ENCODE peak calls at places on chromosomes 5 and 9, in four cellular contexts. V, X, K and B are unnamed samples.

GRCh38 chr5:125120012-125120411 is 373.6 kb upstream of the ZNF608 start:
- DNase-seq in K (no peak), X (no peak), V (no peak), B (no peak)

GRCh38 chr9:77502568-77502967 is 145.6 kb downstream of the GNA14 start:
- DNase-seq in X (no peak), K (no peak), V (no peak), B (no peak)

GRCh38 chr9:14412778-14413177 is 98.8 kb upstream of the NFIB start:
- DNase-seq in X (no peak), V (no peak), K (no peak), B (no peak)

GRCh38 chr5:127442085-127442484 is 75.4 kb upstream of the PRRC1 start:
- DNase-seq in V (peak; percentile 9), K (peak; percentile 10), X (peak; percentile 4), B (peak; percentile 42)

GRCh38 chr9:132875159-132875558 is 2.9 kb downstream of the AK8 start:
- DNase-seq in V (no peak), K (no peak), X (no peak), B (no peak)

GRCh38 chr9:91458905-91459304 is 35.3 kb upstream of the NFIL3 start:
- DNase-seq in K (no peak), V (no peak), X (no peak), B (no peak)

GRCh38 chr5:177552839-177553455 is 1.4 kb downstream of the FAM193B start:
- DNase-seq in V (peak; percentile 38), K (no peak), X (peak; percentile 31), B (peak; percentile 23)

GRCh38 chr5:6446626-6447309 is 1.9 kb upstream of the UBE2QL1 start:
- DNase-seq in K (no peak), X (no peak), V (no peak), B (no peak)

GRCh38 chr5:53249529-53249928 is 140.0 kb upstream of the MOCS2 start:
- DNase-seq in X (peak; percentile 87), K (peak; percentile 61), V (peak; percentile 87), B (peak; percentile 87)

GRCh38 chr5:62306494-62307363 is 723 bp downstream of the KIF2A start:
- DNase-seq in K (peak; percentile 41), V (peak; percentile 67), X (peak; percentile 30), B (no peak)

GRCh38 chr5:142685418-142686209 is at the start of gene FGF1:
- DNase-seq in V (no peak), X (peak; percentile 80), K (no peak), B (no peak)

GRCh38 chr5:52580921-52581320 is 206.8 kb upstream of the ITGA1 start:
- DNase-seq in K (peak; percentile 6), V (no peak), X (peak; percentile 66), B (peak; percentile 62)

GRCh38 chr5:138713247-138713646 is 40.0 kb upstream of the CTNNA1 start:
- DNase-seq in X (no peak), K (no peak), V (no peak), B (no peak)

GRCh38 chr9:133327834-133328484 is 8.0 kb downstream of the SURF6 start:
- DNase-seq in K (no peak), X (no peak), V (no peak), B (no peak)

GRCh38 chr9:3835393-3835792 is 309.6 kb upstream of the RFX3 start:
- DNase-seq in X (no peak), V (no peak), K (peak; percentile 5), B (no peak)

GRCh38 chr9:121809356-121810050 is 158.1 kb downstream of the DAB2IP start:
- DNase-seq in X (no peak), K (no peak), V (no peak), B (no peak)

GRCh38 chr5:61357745-61358144 is 25.7 kb downstream of the ZSWIM6 start:
- DNase-seq in K (no peak), V (no peak), X (no peak), B (peak; percentile 30)

GRCh38 chr9:131530546-131530929 is 525 bp downstream of the UCK1 start:
- DNase-seq in K (peak; percentile 30), V (peak; percentile 67), X (peak; percentile 37), B (peak; percentile 33)

GRCh38 chr9:117704024-117704575 is at the start of gene TLR4:
- DNase-seq in X (peak; percentile 75), V (peak; percentile 87), K (peak; percentile 99), B (peak; percentile 2)

GRCh38 chr5:38191693-38192092 is 66.7 kb upstream of the EGFLAM start:
- DNase-seq in V (no peak), X (no peak), K (no peak), B (no peak)

GRCh38 chr9:116365056-116365471 is 211.5 kb downstream of the PAPPA start:
- DNase-seq in V (peak; percentile 38), X (peak; percentile 17), K (no peak), B (peak; percentile 66)

GRCh38 chr9:136268776-136269175 is 23.2 kb upstream of the QSOX2 start:
- DNase-seq in X (no peak), V (no peak), K (no peak), B (no peak)

GRCh38 chr5:135133698-135134515 is 99.9 kb upstream of the PITX1 start:
- DNase-seq in V (no peak), X (no peak), K (no peak), B (no peak)

GRCh38 chr5:39284552-39284951 is 65.2 kb upstream of the FYB1 start:
- DNase-seq in K (no peak), V (no peak), X (no peak), B (peak; percentile 18)

GRCh38 chr5:57499262-57500050 is 16.8 kb upstream of the ACTBL2 start:
- DNase-seq in X (peak; percentile 63), V (peak; percentile 77), K (peak; percentile 94), B (peak; percentile 71)

GRCh38 chr9:132896906-132897305 is 18.2 kb downstream of the SPACA9 start:
- DNase-seq in K (no peak), X (no peak), V (no peak), B (no peak)

GRCh38 chr5:64958757-64959391 is 190.1 kb downstream of the CWC27 start:
- DNase-seq in X (no peak), K (peak; percentile 43), V (peak; percentile 49), B (peak; percentile 49)

GRCh38 chr5:64949331-64949730 is 180.6 kb downstream of the CWC27 start:
- DNase-seq in K (no peak), X (no peak), V (no peak), B (no peak)

GRCh38 chr5:64954518-64954917 is 185.8 kb downstream of the CWC27 start:
- DNase-seq in K (no peak), X (no peak), V (no peak), B (no peak)

GRCh38 chr5:64947801-64948200 is 179.1 kb downstream of the CWC27 start:
- DNase-seq in K (no peak), X (no peak), V (no peak), B (no peak)

DNA sequence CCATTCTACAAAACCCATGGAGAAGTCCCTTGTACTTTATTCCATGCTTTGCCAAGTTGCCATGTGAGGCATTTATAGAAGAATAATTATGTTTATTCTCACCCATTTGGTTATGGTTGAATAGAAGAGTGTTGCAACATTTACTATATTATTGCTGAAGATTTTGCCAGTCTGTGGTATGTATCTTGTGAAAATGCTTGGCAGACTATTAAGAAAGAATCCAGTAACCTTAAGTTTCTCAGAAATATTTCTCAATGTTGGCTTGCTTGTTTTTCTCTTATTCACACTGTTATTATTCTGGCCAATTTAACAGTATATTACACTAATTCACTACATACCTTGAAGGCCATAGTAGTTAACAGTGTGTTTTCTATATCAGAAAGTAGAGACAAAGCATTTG is 184.2 kb downstream of the CWC27 start:
- DNase-seq in V (no peak), X (no peak), K (no peak), B (no peak)
- H3K4me2 ChIP-seq in V (no peak overlapping the region), X (no peak overlapping the region), K (no peak overlapping the region), B (no peak overlapping the region)

GRCh38 chr9:126375386-126375785 is 48.8 kb downstream of the MVB12B start:
- DNase-seq in K (peak; percentile 65), V (peak; percentile 52), X (no peak), B (peak; percentile 46)
- H3K4me1 ChIP-seq in K (peaks cover 47% of the 10 kb centered on the region), V (peaks cover 19% of the 10 kb centered on the region), X (peaks cover 39% of the 10 kb centered on the region), B (peaks cover 66% of the 10 kb centered on the region)

GRCh38 chr9:37378613-37379004 is 43.9 kb upstream of the GRHPR start:
- DNase-seq in V (no peak), K (no peak), X (no peak), B (no peak)

GRCh38 chr9:37374892-37375291 is 47.6 kb upstream of the GRHPR start:
- DNase-seq in V (no peak), X (no peak), K (no peak), B (no peak)

GRCh38 chr9:37379835-37380234 is 42.7 kb upstream of the GRHPR start:
- DNase-seq in V (no peak), K (no peak), X (no peak), B (no peak)

GRCh38 chr9:37380570-37380969 is 41.9 kb upstream of the GRHPR start:
- DNase-seq in X (no peak), V (no peak), K (no peak), B (no peak)

DNA sequence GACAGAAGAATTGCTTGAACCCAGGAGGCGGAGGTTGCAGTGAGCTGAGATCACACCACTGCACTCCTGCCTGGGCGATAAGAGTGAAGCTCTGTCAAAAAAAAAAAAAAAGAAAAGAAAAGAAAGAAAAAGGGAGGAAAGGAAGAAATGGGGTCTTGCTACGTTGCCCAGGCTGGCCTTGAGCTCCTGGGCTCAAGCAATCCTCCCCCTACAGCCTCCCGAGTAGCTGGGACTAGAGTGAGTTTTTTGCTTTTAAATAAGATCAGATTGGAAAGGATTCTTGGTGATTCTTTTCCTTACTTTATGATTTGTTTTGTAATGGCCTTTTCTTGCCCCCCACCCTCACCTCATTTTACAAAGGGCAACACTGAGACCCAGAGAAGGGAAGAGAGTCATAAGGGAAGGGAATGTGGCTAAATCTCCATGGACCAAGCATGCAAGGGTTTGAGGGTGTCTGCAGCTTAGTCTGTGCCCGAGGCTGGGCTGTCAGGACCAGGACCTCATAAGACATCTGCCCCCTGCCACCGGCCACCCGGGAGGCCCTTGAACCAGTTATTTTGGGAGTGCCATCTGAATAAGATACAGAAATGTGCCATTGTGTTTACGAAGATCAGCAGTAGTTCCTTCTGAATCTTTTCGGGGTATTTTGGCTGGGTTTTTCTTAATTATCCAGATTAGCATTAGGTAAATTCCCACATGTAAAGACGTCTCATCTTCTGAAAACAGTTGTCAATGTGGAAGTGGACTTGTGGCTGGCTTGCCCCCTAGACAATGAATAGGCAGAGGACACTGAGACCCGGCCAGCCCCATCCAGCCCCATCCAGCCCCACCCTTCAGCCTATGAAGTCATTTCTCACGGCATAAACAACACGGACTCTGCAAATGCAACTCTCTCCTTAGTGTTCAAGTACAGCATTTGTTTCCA is 44.5 kb upstream of the GRHPR start:
- DNase-seq in K (no peak), V (no peak), X (no peak), B (no peak)
- H2AFZ ChIP-seq in K (no peak overlapping the region), V (no peak overlapping the region), X (no peak overlapping the region), B (no peak overlapping the region)

DNA sequence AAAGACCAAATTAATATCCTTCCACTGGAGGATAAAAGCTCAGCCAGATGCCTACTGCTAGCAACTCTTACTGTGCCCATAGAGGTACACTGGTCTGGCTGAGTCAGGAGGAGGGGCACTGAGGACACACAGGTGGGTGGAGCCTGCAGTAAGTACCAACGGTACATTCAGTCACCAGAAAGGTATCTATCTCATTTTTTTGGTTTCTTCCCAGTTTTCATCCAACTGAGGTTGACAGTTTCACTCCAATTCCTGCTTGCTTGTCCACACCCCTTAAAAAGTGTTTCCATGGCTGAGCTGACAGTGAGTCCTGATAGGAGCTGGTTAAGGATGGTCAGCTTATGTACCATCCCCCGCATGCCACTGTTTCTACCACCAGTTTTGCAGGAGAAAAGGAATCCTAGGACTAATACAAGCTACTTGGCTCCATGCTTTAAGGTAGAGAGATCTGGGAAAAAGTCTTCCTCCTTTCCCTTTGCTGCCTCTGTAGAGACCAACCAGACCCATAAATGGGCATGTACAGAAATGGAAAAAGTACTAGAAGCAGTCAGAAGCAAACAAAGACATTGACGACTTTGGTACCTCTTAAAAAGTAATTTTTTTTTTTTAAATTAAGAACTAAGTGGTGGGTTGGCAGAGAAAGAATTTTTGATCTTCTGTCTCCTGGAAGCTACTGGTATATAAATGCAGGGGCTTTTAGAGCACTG is 3.2 kb downstream of the ELL2 start:
- DNase-seq in X (peak; percentile 78), V (peak; percentile 46), K (no peak), B (peak; percentile 45)
- H3K4me2 ChIP-seq in X (peak overlapping the region; percentile 93), V (peak overlapping the region; percentile 1), K (no peak overlapping the region), B (peak overlapping the region; percentile 97)